ENCODE peak calls at places on chromosomes 12 and 14, in seven cellular contexts. H is type B pancreatic cell, J is hypothalamus, O is IMR-90, U is SJSA1, K is frontal cortex, A is NCI-H2029 treated with DMSO at 0.1 percent for 48 hours. R is an unnamed sample.

GRCh38 chr12:47741340-47741703 is 16.0 kb upstream of the ENDOU start:
- DNase-seq in H (no peak), J (peak; percentile 91), O (no peak), U (peak; percentile 62), K (peak; percentile 63), A (peak; percentile 90), R (no peak)

GRCh38 chr12:2168808-2169207 is 116.0 kb downstream of the CACNA1C start:
- DNase-seq in H (no peak), J (no peak), O (peak; percentile 49), U (no peak), K (no peak), A (no peak), R (no peak)

GRCh38 chr12:104122298-104122697 is 15.7 kb downstream of the NFYB start:
- DNase-seq in H (no peak), J (no peak), O (no peak), U (no peak), K (no peak), A (no peak), R (no peak)

GRCh38 chr14:71734076-71734475 is 198.2 kb upstream of the RGS6 start:
- DNase-seq in H (no peak), J (no peak), O (no peak), U (no peak), K (no peak), A (no peak), R (no peak)

GRCh38 chr12:112905451-112906089 is 1.2 kb upstream of the OAS1 start:
- DNase-seq in H (peak; percentile 15), J (no peak), O (no peak), U (no peak), K (no peak), A (peak; percentile 60), R (no peak)

GRCh38 chr12:49824886-49825285 is 3.3 kb downstream of the NCKAP5L start:
- DNase-seq in H (no peak), J (no peak), O (peak; percentile 83), U (peak; percentile 42), K (no peak), A (no peak), R (no peak)

GRCh38 chr12:4346931-4347330 is 25.9 kb downstream of the TIGAR start:
- DNase-seq in H (no peak), J (no peak), O (no peak), U (no peak), K (no peak), A (no peak), R (no peak)

GRCh38 chr12:118136559-118137003 is 657 bp downstream of the PEBP1 start:
- DNase-seq in H (no peak), J (peak; percentile 56), O (peak; percentile 36), U (no peak), K (no peak), A (no peak), R (no peak)

GRCh38 chr14:24219080-24219479 is 3.2 kb upstream of the MDP1 start:
- DNase-seq in H (no peak), J (no peak), O (no peak), U (no peak), K (no peak), A (no peak), R (no peak)

GRCh38 chr12:124487834-124488165 is 79.6 kb downstream of the NCOR2 start:
- DNase-seq in H (no peak), J (no peak), O (no peak), U (no peak), K (no peak), A (no peak), R (no peak)

GRCh38 chr12:131896811-131897270 is 2.4 kb downstream of the ULK1 start:
- DNase-seq in H (peak; percentile 68), J (no peak), O (no peak), U (no peak), K (peak; percentile 81), A (peak; percentile 42), R (no peak)

GRCh38 chr12:109109756-109110350 is 6.5 kb upstream of the ACACB start:
- DNase-seq in H (no peak), J (no peak), O (no peak), U (no peak), K (no peak), A (no peak), R (no peak)

GRCh38 chr12:48037267-48037915 is 33.1 kb upstream of the COL2A1 start:
- DNase-seq in H (peak; percentile 80), J (no peak), O (peak; percentile 39), U (peak; percentile 76), K (no peak), A (no peak), R (no peak)

GRCh38 chr12:82650627-82651337 is 35.9 kb upstream of the TMTC2 start:
- DNase-seq in H (no peak), J (no peak), O (no peak), U (peak; percentile 10), K (no peak), A (no peak), R (no peak)